ENCODE peak calls at places on chromosomes 4 and X, in six cellular contexts. T is cardiac muscle cell, Z is testis, S is right atrium auricular region, L is heart left ventricle, M is OCI-LY7. Q is an unnamed sample.
A peak's percentile ranks its signal among the peaks of the same experiment; 100 is the strongest.

GRCh38 chr4:185374573-185374972 is 21.2 kb downstream of the LRP2BP start:
- DNase-seq in T (no peak), Z (no peak), S (no peak), L (no peak), M (no peak), Q (no peak)

GRCh38 chr4:110032603-110033002 is 119.9 kb downstream of the EGF start:
- DNase-seq in T (no peak), Z (peak; percentile 28), S (no peak), L (no peak), M (no peak), Q (peak; percentile 64)

GRCh38 chrX:1466232-1466661 is 13.5 kb upstream of the ASMTL start:
- DNase-seq in T (no peak), Z (no peak), S (peak; percentile 32), L (peak; percentile 7), M (no peak), Q (peak; percentile 60)

GRCh38 chr4:40540801-40541200 is 88.9 kb downstream of the RBM47 start:
- DNase-seq in T (no peak), Z (no peak), S (no peak), L (no peak), M (no peak), Q (no peak)

GRCh38 chr4:177450421-177451107 is 8.3 kb upstream of the AGA start:
- DNase-seq in T (no peak), Z (no peak), S (no peak), L (no peak), M (no peak), Q (no peak)

GRCh38 chr4:147924604-147925412 is 192.9 kb downstream of the ARHGAP10 start:
- DNase-seq in T (peak; percentile 39), Z (peak; percentile 47), S (no peak), L (peak; percentile 20), M (no peak), Q (no peak)

GRCh38 chr4:89067407-89067806 is 10.4 kb upstream of the FAM13A start:
- DNase-seq in T (no peak), Z (no peak), S (no peak), L (no peak), M (no peak), Q (no peak)

GRCh38 chrX:68699960-68700746 is 52.7 kb downstream of the STARD8 start:
- DNase-seq in T (no peak), Z (no peak), S (no peak), L (no peak), M (no peak), Q (peak; percentile 24)

GRCh38 chr4:101833455-101833854 is 42.9 kb downstream of the BANK1 start:
- DNase-seq in T (no peak), Z (no peak), S (no peak), L (no peak), M (no peak), Q (no peak)

GRCh38 chrX:114580336-114580735 is 3.5 kb upstream of the HTR2C start:
- DNase-seq in T (peak; percentile 38), Z (no peak), S (no peak), L (no peak), M (no peak), Q (no peak)

GRCh38 chr4:89997171-89997704 is 102.6 kb downstream of the MMRN1 start:
- DNase-seq in T (no peak), Z (no peak), S (no peak), L (no peak), M (no peak), Q (no peak)

GRCh38 chrX:27565992-27566391 is 24.2 kb upstream of the DCAF8L2 start:
- DNase-seq in T (peak; percentile 73), Z (peak; percentile 76), S (no peak), L (no peak), M (no peak), Q (no peak)

GRCh38 chr4:38131371-38132139 is 171.4 kb downstream of the PTTG2 start:
- DNase-seq in T (peak; percentile 43), Z (no peak), S (no peak), L (no peak), M (no peak), Q (no peak)

GRCh38 chr4:26701786-26702227 is 117.9 kb downstream of the TBC1D19 start:
- DNase-seq in T (no peak), Z (no peak), S (no peak), L (no peak), M (no peak), Q (no peak)

GRCh38 chr4:83932996-83933395 is 397.1 kb downstream of the GPAT3 start:
- DNase-seq in T (no peak), Z (no peak), S (no peak), L (no peak), M (no peak), Q (no peak)

GRCh38 chr4:5890063-5890727 is 2.7 kb downstream of the CRMP1 start:
- DNase-seq in T (peak; percentile 72), Z (peak; percentile 27), S (no peak), L (no peak), M (no peak), Q (no peak)

GRCh38 chrX:137568741-137569469 is 3.0 kb downstream of the ZIC3 start:
- DNase-seq in T (no peak), Z (no peak), S (no peak), L (no peak), M (no peak), Q (no peak)

GRCh38 chr4:96912731-96913130 is 1072.8 kb downstream of the PDHA2 start:
- DNase-seq in T (no peak), Z (no peak), S (no peak), L (no peak), M (no peak), Q (no peak)

GRCh38 chr4:4542824-4543485 is 1.1 kb upstream of the STX18 start:
- DNase-seq in T (peak; percentile 7), Z (no peak), S (no peak), L (no peak), M (peak; percentile 26), Q (no peak)

GRCh38 chr4:155952546-155952945 is 1.1 kb downstream of the CTSO start:
- DNase-seq in T (no peak), Z (no peak), S (no peak), L (no peak), M (no peak), Q (no peak)

GRCh38 chrX:9770319-9770718 is 4.7 kb upstream of the GPR143 start:
- DNase-seq in T (no peak), Z (no peak), S (no peak), L (no peak), M (no peak), Q (no peak)

GRCh38 chrX:50978920-50979660 is 68.6 kb downstream of the BMP15 start:
- DNase-seq in T (no peak), Z (peak; percentile 16), S (no peak), L (peak; percentile 4), M (no peak), Q (no peak)

GRCh38 chr4:151801547-151802516 is 41.0 kb upstream of the GATB start:
- DNase-seq in T (no peak), Z (peak; percentile 65), S (no peak), L (no peak), M (peak; percentile 56), Q (peak; percentile 32)

GRCh38 chrX:129954804-129955203 is 27.6 kb upstream of the BCORL1 start:
- DNase-seq in T (no peak), Z (no peak), S (no peak), L (no peak), M (no peak), Q (no peak)

GRCh38 chrX:133980406-133980805 is 5.0 kb downstream of the GPC3 start:
- DNase-seq in T (no peak), Z (no peak), S (no peak), L (no peak), M (no peak), Q (no peak)

GRCh38 chrX:47595701-47596655 is 13.7 kb downstream of the TIMP1 start:
- DNase-seq in T (no peak), Z (peak; percentile 33), S (no peak), L (no peak), M (no peak), Q (peak; percentile 27)

DNA sequence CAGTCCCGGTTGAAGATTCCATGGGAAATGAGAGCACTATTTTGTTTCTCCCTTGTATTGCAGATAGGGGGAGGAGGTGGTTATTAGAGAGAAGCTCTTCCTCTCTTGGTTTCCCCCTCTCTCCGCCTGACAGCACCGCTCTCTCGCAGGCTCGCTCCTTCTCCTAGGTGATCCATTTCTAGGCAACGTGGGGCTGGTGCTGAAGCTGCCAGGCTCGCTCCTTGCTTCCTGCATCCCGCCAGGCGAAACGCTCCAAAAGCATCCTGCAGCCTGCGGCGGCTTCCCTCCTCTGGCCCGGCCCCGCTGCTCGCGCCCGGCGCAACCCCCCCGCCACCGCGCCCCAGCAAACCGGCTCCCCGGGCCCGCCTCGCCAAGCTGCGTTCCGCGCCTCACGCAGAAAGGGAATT is at the start of gene GRID2:
- DNase-seq in T (peak; percentile 62), Z (peak; percentile 23), S (no peak), L (no peak), M (no peak), Q (no peak)
- TF ChIP-seq CTCF in T (no peak), Z (no peak), S (peak; percentile 47), L (no peak), M (no peak), Q (no peak)

DNA sequence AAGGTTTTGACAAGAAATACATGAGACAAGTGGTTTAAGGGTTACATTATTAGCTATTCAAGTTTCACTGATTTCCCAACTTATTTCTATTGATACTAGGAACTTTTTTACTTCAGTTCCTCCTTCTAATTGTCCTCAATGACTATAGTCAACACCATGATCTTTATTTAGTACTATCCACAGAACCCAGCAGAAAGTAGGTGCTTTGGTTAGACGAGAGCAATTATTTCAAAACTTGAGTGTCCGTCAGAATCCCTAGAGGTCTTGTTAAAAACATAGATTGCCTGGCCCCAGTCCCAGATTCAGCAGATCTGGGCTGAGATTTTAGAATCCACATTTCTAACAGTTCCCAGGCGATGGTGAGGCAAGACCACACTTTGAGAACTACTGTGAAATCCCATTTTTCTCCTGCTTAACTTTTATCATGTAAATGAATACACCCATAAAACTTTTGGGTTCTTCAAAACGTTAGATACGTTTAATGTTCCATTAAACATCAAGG is 17.9 kb downstream of the EXOC1 start:
- DNase-seq in T (no peak), Z (no peak), S (no peak), L (no peak), M (no peak), Q (no peak)
- H3K36me3 ChIP-seq in T (peaks cover 41% of the 10 kb centered on the region), Z (no peaks in the 10 kb centered on the region), S (peaks cover 37% of the 10 kb centered on the region), L (peaks cover 72% of the 10 kb centered on the region), M (peaks cover 71% of the 10 kb centered on the region), Q (peaks cover 58% of the 10 kb centered on the region)

DNA sequence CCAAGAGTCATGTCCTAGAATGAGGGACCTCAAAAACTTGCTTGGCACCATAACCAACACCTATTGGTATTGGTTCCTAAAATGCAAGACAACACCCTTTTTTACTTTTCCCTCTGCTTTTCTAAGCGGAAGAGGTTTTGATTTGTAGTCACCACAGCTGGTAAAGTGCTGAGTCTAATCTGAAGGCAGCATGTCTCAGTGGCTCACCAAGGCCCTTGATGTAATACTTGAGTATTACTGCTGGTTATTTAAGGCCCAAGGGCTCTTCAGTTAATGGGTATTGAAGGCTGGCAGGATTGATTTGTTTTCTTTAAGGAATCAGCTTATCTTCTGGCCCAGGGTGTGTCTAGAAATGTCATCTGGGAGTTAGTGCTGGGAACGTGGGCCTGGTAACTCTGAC is 735.1 kb downstream of the GLUD2 start:
- DNase-seq in T (no peak), Z (no peak), S (no peak), L (no peak), M (no peak), Q (no peak)
- H3K4me1 ChIP-seq in T (no peaks in the 10 kb centered on the region), Z (no peaks in the 10 kb centered on the region), S (no peaks in the 10 kb centered on the region), L (no peaks in the 10 kb centered on the region), M (no peaks in the 10 kb centered on the region), Q (no peaks in the 10 kb centered on the region)

DNA sequence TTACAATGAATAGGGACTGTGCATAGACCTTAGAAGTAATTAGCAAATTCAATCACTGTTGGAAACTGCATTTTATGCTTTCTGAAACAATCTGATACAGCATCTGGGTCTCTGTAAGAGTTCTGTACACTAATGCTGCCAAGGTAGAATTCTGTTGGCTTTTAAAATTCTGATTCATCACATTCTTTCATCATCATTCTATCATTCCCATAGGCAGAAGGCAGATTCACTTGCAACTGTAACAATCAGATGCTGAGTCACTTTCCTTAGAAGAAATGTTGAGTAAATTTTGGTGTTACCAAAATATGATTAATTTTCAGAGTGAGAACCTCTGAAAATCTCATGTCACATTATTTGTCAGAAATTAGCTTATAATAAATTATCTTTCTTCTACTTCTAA is 267.2 kb downstream of the MAPK10 start:
- DNase-seq in T (no peak), Z (no peak), S (no peak), L (no peak), M (no peak), Q (no peak)
- TF ChIP-seq CTCF in T (no peak), Z (no peak), S (no peak), L (no peak), M (no peak), Q (no peak)